ENCODE peak calls at places on chromosomes 11 and 22, in nine cellular contexts. One of them, this sample, is unnamed.

GRCh38 chr11:123973816-123974215 is 3.8 kb downstream of the OR10S1 start:
- DNase-seq in neuronal stem cell: no peak
- DNase-seq in effector memory CD8-positive, alpha-beta T cell: no peak
- DNase-seq in stimulated activated CD4-positive, alpha-beta T cell treated with anti-CD3 and anti-CD28 coated beads, Interleukin-1b, Interleukin-23, amount 100 ng/mL, for 4 hours: no peak
- DNase-seq in mesenteric fat pad: no peak
- DNase-seq in heart right ventricle: no peak
- DNase-seq in NCI-H774: no peak
- DNase-seq in stimulated activated CD8-positive, alpha-beta memory T cell treated with anti-CD3 and anti-CD28 coated beads, Interleukin-15, amount 100 ng/mL, for 24 hours: no peak
- DNase-seq in germinal center: no peak
- DNase-seq in this sample: no peak

GRCh38 chr11:11977206-11977938 is 31.1 kb downstream of the DKK3 start:
- DNase-seq in neuronal stem cell: no peak
- DNase-seq in effector memory CD8-positive, alpha-beta T cell: no peak
- DNase-seq in stimulated activated CD4-positive, alpha-beta T cell treated with anti-CD3 and anti-CD28 coated beads, Interleukin-1b, Interleukin-23, amount 100 ng/mL, for 4 hours: no peak
- DNase-seq in mesenteric fat pad: peak
- DNase-seq in heart right ventricle: peak
- DNase-seq in NCI-H774: no peak
- DNase-seq in stimulated activated CD8-positive, alpha-beta memory T cell treated with anti-CD3 and anti-CD28 coated beads, Interleukin-15, amount 100 ng/mL, for 24 hours: no peak
- DNase-seq in germinal center: no peak
- DNase-seq in this sample: peak

GRCh38 chr11:135074397-135074998 is 662.5 kb upstream of the B3GAT1 start:
- DNase-seq in neuronal stem cell: no peak
- DNase-seq in effector memory CD8-positive, alpha-beta T cell: no peak
- DNase-seq in stimulated activated CD4-positive, alpha-beta T cell treated with anti-CD3 and anti-CD28 coated beads, Interleukin-1b, Interleukin-23, amount 100 ng/mL, for 4 hours: no peak
- DNase-seq in mesenteric fat pad: no peak
- DNase-seq in heart right ventricle: no peak
- DNase-seq in NCI-H774: no peak
- DNase-seq in stimulated activated CD8-positive, alpha-beta memory T cell treated with anti-CD3 and anti-CD28 coated beads, Interleukin-15, amount 100 ng/mL, for 24 hours: no peak
- DNase-seq in germinal center: no peak
- DNase-seq in this sample: no peak

GRCh38 chr11:66845143-66845875 is 2.1 kb downstream of the RCE1 start:
- DNase-seq in neuronal stem cell: no peak
- DNase-seq in effector memory CD8-positive, alpha-beta T cell: no peak
- DNase-seq in stimulated activated CD4-positive, alpha-beta T cell treated with anti-CD3 and anti-CD28 coated beads, Interleukin-1b, Interleukin-23, amount 100 ng/mL, for 4 hours: no peak
- DNase-seq in mesenteric fat pad: no peak
- DNase-seq in heart right ventricle: no peak
- DNase-seq in NCI-H774: no peak
- DNase-seq in stimulated activated CD8-positive, alpha-beta memory T cell treated with anti-CD3 and anti-CD28 coated beads, Interleukin-15, amount 100 ng/mL, for 24 hours: no peak
- DNase-seq in germinal center: no peak
- DNase-seq in this sample: no peak

GRCh38 chr11:102544594-102544993 is 14.0 kb upstream of the MMP7 start:
- DNase-seq in neuronal stem cell: no peak
- DNase-seq in effector memory CD8-positive, alpha-beta T cell: no peak
- DNase-seq in stimulated activated CD4-positive, alpha-beta T cell treated with anti-CD3 and anti-CD28 coated beads, Interleukin-1b, Interleukin-23, amount 100 ng/mL, for 4 hours: no peak
- DNase-seq in mesenteric fat pad: no peak
- DNase-seq in heart right ventricle: no peak
- DNase-seq in NCI-H774: no peak
- DNase-seq in stimulated activated CD8-positive, alpha-beta memory T cell treated with anti-CD3 and anti-CD28 coated beads, Interleukin-15, amount 100 ng/mL, for 24 hours: no peak
- DNase-seq in germinal center: no peak
- DNase-seq in this sample: no peak

GRCh38 chr11:129853508-129854228 is 38.0 kb downstream of the TMEM45B start:
- DNase-seq in neuronal stem cell: no peak
- DNase-seq in effector memory CD8-positive, alpha-beta T cell: peak
- DNase-seq in stimulated activated CD4-positive, alpha-beta T cell treated with anti-CD3 and anti-CD28 coated beads, Interleukin-1b, Interleukin-23, amount 100 ng/mL, for 4 hours: peak
- DNase-seq in mesenteric fat pad: no peak
- DNase-seq in heart right ventricle: peak
- DNase-seq in NCI-H774: peak
- DNase-seq in stimulated activated CD8-positive, alpha-beta memory T cell treated with anti-CD3 and anti-CD28 coated beads, Interleukin-15, amount 100 ng/mL, for 24 hours: no peak
- DNase-seq in germinal center: no peak
- DNase-seq in this sample: no peak

GRCh38 chr11:93166194-93166593 is 31.6 kb downstream of the SLC36A4 start:
- DNase-seq in neuronal stem cell: no peak
- DNase-seq in effector memory CD8-positive, alpha-beta T cell: no peak
- DNase-seq in stimulated activated CD4-positive, alpha-beta T cell treated with anti-CD3 and anti-CD28 coated beads, Interleukin-1b, Interleukin-23, amount 100 ng/mL, for 4 hours: no peak
- DNase-seq in mesenteric fat pad: no peak
- DNase-seq in heart right ventricle: no peak
- DNase-seq in NCI-H774: no peak
- DNase-seq in stimulated activated CD8-positive, alpha-beta memory T cell treated with anti-CD3 and anti-CD28 coated beads, Interleukin-15, amount 100 ng/mL, for 24 hours: no peak
- DNase-seq in germinal center: no peak
- DNase-seq in this sample: no peak

GRCh38 chr11:129681344-129682114 is 134.1 kb upstream of the TMEM45B start:
- DNase-seq in neuronal stem cell: no peak
- DNase-seq in effector memory CD8-positive, alpha-beta T cell: no peak
- DNase-seq in stimulated activated CD4-positive, alpha-beta T cell treated with anti-CD3 and anti-CD28 coated beads, Interleukin-1b, Interleukin-23, amount 100 ng/mL, for 4 hours: no peak
- DNase-seq in mesenteric fat pad: no peak
- DNase-seq in heart right ventricle: no peak
- DNase-seq in NCI-H774: no peak
- DNase-seq in stimulated activated CD8-positive, alpha-beta memory T cell treated with anti-CD3 and anti-CD28 coated beads, Interleukin-15, amount 100 ng/mL, for 24 hours: no peak
- DNase-seq in germinal center: no peak
- DNase-seq in this sample: no peak

GRCh38 chr11:111807098-111807497 is 40.9 kb upstream of the PPP2R1B start:
- DNase-seq in neuronal stem cell: no peak
- DNase-seq in effector memory CD8-positive, alpha-beta T cell: no peak
- DNase-seq in stimulated activated CD4-positive, alpha-beta T cell treated with anti-CD3 and anti-CD28 coated beads, Interleukin-1b, Interleukin-23, amount 100 ng/mL, for 4 hours: no peak
- DNase-seq in mesenteric fat pad: no peak
- DNase-seq in heart right ventricle: no peak
- DNase-seq in NCI-H774: no peak
- DNase-seq in stimulated activated CD8-positive, alpha-beta memory T cell treated with anti-CD3 and anti-CD28 coated beads, Interleukin-15, amount 100 ng/mL, for 24 hours: no peak
- DNase-seq in germinal center: no peak
- DNase-seq in this sample: no peak

GRCh38 chr11:132595711-132596111 is 936.6 kb downstream of the OPCML start:
- DNase-seq in neuronal stem cell: no peak
- DNase-seq in effector memory CD8-positive, alpha-beta T cell: no peak
- DNase-seq in stimulated activated CD4-positive, alpha-beta T cell treated with anti-CD3 and anti-CD28 coated beads, Interleukin-1b, Interleukin-23, amount 100 ng/mL, for 4 hours: no peak
- DNase-seq in mesenteric fat pad: no peak
- DNase-seq in heart right ventricle: no peak
- DNase-seq in NCI-H774: peak
- DNase-seq in stimulated activated CD8-positive, alpha-beta memory T cell treated with anti-CD3 and anti-CD28 coated beads, Interleukin-15, amount 100 ng/mL, for 24 hours: no peak
- DNase-seq in germinal center: no peak
- DNase-seq in this sample: no peak

GRCh38 chr11:134841411-134841810 is 429.4 kb upstream of the B3GAT1 start:
- DNase-seq in neuronal stem cell: no peak
- DNase-seq in effector memory CD8-positive, alpha-beta T cell: no peak
- DNase-seq in stimulated activated CD4-positive, alpha-beta T cell treated with anti-CD3 and anti-CD28 coated beads, Interleukin-1b, Interleukin-23, amount 100 ng/mL, for 4 hours: no peak
- DNase-seq in mesenteric fat pad: no peak
- DNase-seq in heart right ventricle: no peak
- DNase-seq in NCI-H774: no peak
- DNase-seq in stimulated activated CD8-positive, alpha-beta memory T cell treated with anti-CD3 and anti-CD28 coated beads, Interleukin-15, amount 100 ng/mL, for 24 hours: no peak
- DNase-seq in germinal center: no peak
- DNase-seq in this sample: no peak

GRCh38 chr22:44086759-44087158 is 62.7 kb downstream of the PARVB start:
- DNase-seq in neuronal stem cell: no peak
- DNase-seq in effector memory CD8-positive, alpha-beta T cell: no peak
- DNase-seq in stimulated activated CD4-positive, alpha-beta T cell treated with anti-CD3 and anti-CD28 coated beads, Interleukin-1b, Interleukin-23, amount 100 ng/mL, for 4 hours: no peak
- DNase-seq in mesenteric fat pad: no peak
- DNase-seq in heart right ventricle: no peak
- DNase-seq in NCI-H774: no peak
- DNase-seq in stimulated activated CD8-positive, alpha-beta memory T cell treated with anti-CD3 and anti-CD28 coated beads, Interleukin-15, amount 100 ng/mL, for 24 hours: no peak
- DNase-seq in germinal center: no peak
- DNase-seq in this sample: no peak

GRCh38 chr11:65429724-65430405 is 7.3 kb downstream of the NEAT1 start:
- DNase-seq in neuronal stem cell: no peak
- DNase-seq in effector memory CD8-positive, alpha-beta T cell: no peak
- DNase-seq in stimulated activated CD4-positive, alpha-beta T cell treated with anti-CD3 and anti-CD28 coated beads, Interleukin-1b, Interleukin-23, amount 100 ng/mL, for 4 hours: no peak
- DNase-seq in mesenteric fat pad: peak
- DNase-seq in heart right ventricle: peak
- DNase-seq in NCI-H774: no peak
- DNase-seq in stimulated activated CD8-positive, alpha-beta memory T cell treated with anti-CD3 and anti-CD28 coated beads, Interleukin-15, amount 100 ng/mL, for 24 hours: no peak
- DNase-seq in germinal center: no peak
- DNase-seq in this sample: no peak

GRCh38 chr11:22581354-22581753 is 44.3 kb downstream of the FANCF start:
- DNase-seq in neuronal stem cell: no peak
- DNase-seq in effector memory CD8-positive, alpha-beta T cell: no peak
- DNase-seq in stimulated activated CD4-positive, alpha-beta T cell treated with anti-CD3 and anti-CD28 coated beads, Interleukin-1b, Interleukin-23, amount 100 ng/mL, for 4 hours: no peak
- DNase-seq in mesenteric fat pad: no peak
- DNase-seq in heart right ventricle: no peak
- DNase-seq in NCI-H774: no peak
- DNase-seq in stimulated activated CD8-positive, alpha-beta memory T cell treated with anti-CD3 and anti-CD28 coated beads, Interleukin-15, amount 100 ng/mL, for 24 hours: no peak
- DNase-seq in germinal center: no peak
- DNase-seq in this sample: no peak

GRCh38 chr11:132898021-132898420 is 634.3 kb downstream of the OPCML start:
- DNase-seq in neuronal stem cell: no peak
- DNase-seq in effector memory CD8-positive, alpha-beta T cell: no peak
- DNase-seq in stimulated activated CD4-positive, alpha-beta T cell treated with anti-CD3 and anti-CD28 coated beads, Interleukin-1b, Interleukin-23, amount 100 ng/mL, for 4 hours: no peak
- DNase-seq in mesenteric fat pad: no peak
- DNase-seq in heart right ventricle: no peak
- DNase-seq in NCI-H774: peak
- DNase-seq in stimulated activated CD8-positive, alpha-beta memory T cell treated with anti-CD3 and anti-CD28 coated beads, Interleukin-15, amount 100 ng/mL, for 24 hours: no peak
- DNase-seq in germinal center: no peak
- DNase-seq in this sample: no peak

GRCh38 chr22:23243006-23243573 is 62.8 kb downstream of the BCR start:
- DNase-seq in neuronal stem cell: peak
- DNase-seq in effector memory CD8-positive, alpha-beta T cell: peak
- DNase-seq in stimulated activated CD4-positive, alpha-beta T cell treated with anti-CD3 and anti-CD28 coated beads, Interleukin-1b, Interleukin-23, amount 100 ng/mL, for 4 hours: peak
- DNase-seq in mesenteric fat pad: no peak
- DNase-seq in heart right ventricle: no peak
- DNase-seq in NCI-H774: no peak
- DNase-seq in stimulated activated CD8-positive, alpha-beta memory T cell treated with anti-CD3 and anti-CD28 coated beads, Interleukin-15, amount 100 ng/mL, for 24 hours: no peak
- DNase-seq in germinal center: peak
- DNase-seq in this sample: no peak